ENCODE peak calls at places on chromosomes 16 and 17, in seven cellular contexts. O is Karpas-422; D is cardiac septum; L is H54; M is cardiac fibroblast; Y is CD4-positive, alpha-beta T cell; K is progenitor cell of endocrine pancreas. E is an unnamed sample.

GRCh38 chr17:6066183-6066948 is 3.8 kb upstream of the WSCD1 start:
- DNase-seq in O (no peak), D (no peak), L (no peak), M (no peak), Y (no peak), K (no peak), E (no peak)

GRCh38 chr17:28493467-28493866 is 12.7 kb upstream of the FOXN1 start:
- DNase-seq in O (no peak), D (no peak), L (peak; percentile 57), M (peak; percentile 25), Y (no peak), K (no peak), E (no peak)

GRCh38 chr16:4239682-4240175 is 2.2 kb downstream of the SRL start:
- DNase-seq in O (no peak), D (no peak), L (no peak), M (no peak), Y (no peak), K (no peak), E (no peak)

GRCh38 chr17:77454560-77455095 is 313.9 kb downstream of the SEC14L1 start:
- DNase-seq in O (peak; percentile 77), D (no peak), L (no peak), M (no peak), Y (no peak), K (no peak), E (no peak)

GRCh38 chr17:10117581-10118001 is 80.8 kb downstream of the GAS7 start:
- DNase-seq in O (peak; percentile 92), D (no peak), L (no peak), M (no peak), Y (no peak), K (no peak), E (no peak)

GRCh38 chr16:16159662-16160061 is 63.6 kb downstream of the ABCC6 start:
- DNase-seq in O (no peak), D (no peak), L (no peak), M (no peak), Y (no peak), K (no peak), E (no peak)

GRCh38 chr16:67154578-67155304 is 3.9 kb upstream of the B3GNT9 start:
- DNase-seq in O (no peak), D (no peak), L (no peak), M (no peak), Y (no peak), K (no peak), E (no peak)

GRCh38 chr16:51982715-51983680 is 563.9 kb downstream of the TOX3 start:
- DNase-seq in O (peak; percentile 87), D (no peak), L (peak; percentile 11), M (peak; percentile 85), Y (no peak), K (peak; percentile 42), E (no peak)

GRCh38 chr17:82358467-82359350 is at the start of gene TEX19:
- DNase-seq in O (peak; percentile 83), D (no peak), L (no peak), M (no peak), Y (no peak), K (no peak), E (no peak)

GRCh38 chr17:46764335-46764708 is 54.2 kb downstream of the WNT3 start:
- DNase-seq in O (no peak), D (no peak), L (no peak), M (no peak), Y (no peak), K (no peak), E (no peak)

E was measured in coronary artery.